ENCODE peak calls at places on chromosome 14, in eight cellular contexts. T is kidney, S is nephron progenitor cell, K is GM10248, G is SK-N-SH, Z is bronchial epithelial cell, N is heart left ventricle, W is hepatocyte. J is an unnamed sample.

GRCh38 chr14:94697773-94698556 is 71.9 kb downstream of the GSC start:
- DNase-seq in W (no peak), K (no peak), G (no peak), T (no peak), N (no peak), Z (no peak), S (no peak), J (no peak)

GRCh38 chr14:31435276-31435675 is 14.9 kb upstream of the HEATR5A start:
- DNase-seq in N (no peak), S (no peak), T (no peak), G (no peak), K (no peak), W (no peak), Z (no peak), J (no peak)

GRCh38 chr14:90642239-90642717 is 174.0 kb downstream of the TTC7B start:
- DNase-seq in G (no peak), T (no peak), W (peak; percentile 38), Z (no peak), S (no peak), K (no peak), N (no peak), J (peak; percentile 84)

GRCh38 chr14:105364100-105364708 is 34.1 kb upstream of the TEX22 start:
- DNase-seq in S (no peak), G (peak; percentile 95), W (no peak), Z (peak; percentile 54), N (no peak), T (no peak), K (no peak), J (no peak)

GRCh38 chr14:22838631-22839041 is 2.3 kb downstream of the MMP14 start:
- DNase-seq in G (no peak), S (no peak), W (peak; percentile 40), T (no peak), N (no peak), K (no peak), Z (peak; percentile 44), J (no peak)

GRCh38 chr14:65290830-65291229 is 121.7 kb upstream of the FUT8 start:
- DNase-seq in Z (peak; percentile 99), K (no peak), W (no peak), N (no peak), T (no peak), S (no peak), G (no peak), J (no peak)

GRCh38 chr14:96603350-96604255 is 101.4 kb downstream of the PAPOLA start:
- DNase-seq in G (no peak), Z (no peak), T (no peak), K (no peak), N (no peak), S (no peak), W (no peak), J (no peak)

GRCh38 chr14:72836085-72836484 is 57.8 kb downstream of the DPF3 start:
- DNase-seq in K (no peak), S (no peak), Z (no peak), N (no peak), W (no peak), T (no peak), G (no peak), J (no peak)

GRCh38 chr14:56494167-56494566 is 85.4 kb upstream of the TMEM260 start:
- DNase-seq in G (no peak), W (no peak), K (no peak), Z (no peak), S (no peak), T (no peak), N (peak; percentile 56), J (no peak)

GRCh38 chr14:41868396-41868795 is 261.7 kb downstream of the LRFN5 start:
- DNase-seq in T (no peak), N (no peak), W (no peak), K (no peak), S (no peak), Z (no peak), G (no peak), J (peak; percentile 13)

GRCh38 chr14:83208346-83208745 is 1674.7 kb upstream of the SEL1L start:
- DNase-seq in T (no peak), K (no peak), Z (peak; percentile 68), G (no peak), S (no peak), W (no peak), N (no peak), J (no peak)

GRCh38 chr14:93462479-93462878 is 31.7 kb downstream of the UNC79 start:
- DNase-seq in T (no peak), K (no peak), N (no peak), Z (no peak), S (no peak), G (peak; percentile 25), W (no peak), J (no peak)

GRCh38 chr14:91234791-91235114 is 9.8 kb downstream of the GPR68 start:
- DNase-seq in W (no peak), G (no peak), N (no peak), K (no peak), S (no peak), Z (no peak), T (no peak), J (no peak)

GRCh38 chr14:61064210-61064609 is 83.2 kb downstream of the SLC38A6 start:
- DNase-seq in G (no peak), N (no peak), K (no peak), S (no peak), Z (no peak), T (no peak), W (no peak), J (no peak)

GRCh38 chr14:57530571-57530970 is 36.9 kb upstream of the CCDC198 start:
- DNase-seq in T (no peak), K (no peak), N (no peak), G (no peak), S (no peak), Z (no peak), W (no peak), J (no peak)

GRCh38 chr14:56124296-56124695 is 6.1 kb downstream of the PELI2 start:
- DNase-seq in G (no peak), K (no peak), Z (no peak), W (no peak), T (no peak), S (no peak), N (no peak), J (no peak)

GRCh38 chr14:23123419-23123818 is 4.4 kb upstream of the CEBPE start:
- DNase-seq in W (peak; percentile 58), T (peak; percentile 76), S (no peak), Z (peak; percentile 23), N (peak; percentile 89), K (no peak), G (peak; percentile 57), J (no peak)

GRCh38 chr14:72154645-72155378 is 222.6 kb downstream of the RGS6 start:
- DNase-seq in N (no peak), S (no peak), K (no peak), G (no peak), T (no peak), W (no peak), Z (no peak), J (no peak)

GRCh38 chr14:72609205-72609916 is 284.5 kb downstream of the DPF3 start:
- DNase-seq in Z (no peak), W (no peak), S (no peak), G (no peak), N (no peak), K (no peak), T (no peak), J (no peak)

GRCh38 chr14:77181603-77182437 is at the start of gene TMEM63C:
- DNase-seq in Z (peak; percentile 72), G (peak; percentile 94), S (peak; percentile 83), K (peak; percentile 63), W (peak; percentile 92), N (no peak), T (peak; percentile 87), J (peak; percentile 99)

GRCh38 chr14:66240112-66240511 is 246.1 kb upstream of the CCDC196 start:
- DNase-seq in G (no peak), N (no peak), W (no peak), K (no peak), Z (peak; percentile 70), T (no peak), S (no peak), J (no peak)

GRCh38 chr14:70884595-70885342 is 22.5 kb upstream of the PCNX1 start:
- DNase-seq in K (no peak), N (no peak), S (no peak), Z (peak; percentile 44), T (no peak), G (no peak), W (no peak), J (no peak)

GRCh38 chr14:86153480-86153879 is 623.5 kb downstream of the FLRT2 start:
- DNase-seq in W (no peak), K (no peak), G (no peak), N (no peak), T (no peak), Z (no peak), S (no peak), J (peak; percentile 52)
- TF ChIP-seq CTCF in W (no peak), K (no peak), G (peak; percentile 43), N (no peak), T (no peak), Z (no peak), S (peak; percentile 43), J (peak; percentile 50)

GRCh38 chr14:100827140-100827517 is 1.2 kb downstream of the MEG3 start:
- DNase-seq in W (no peak), Z (no peak), N (no peak), S (no peak), G (no peak), K (no peak), T (peak; percentile 64), J (no peak)
- TF ChIP-seq CTCF in W (no peak), Z (peak; percentile 40), N (peak; percentile 21), S (no peak), G (no peak), K (no peak), T (no peak), J (peak; percentile 17)

DNA sequence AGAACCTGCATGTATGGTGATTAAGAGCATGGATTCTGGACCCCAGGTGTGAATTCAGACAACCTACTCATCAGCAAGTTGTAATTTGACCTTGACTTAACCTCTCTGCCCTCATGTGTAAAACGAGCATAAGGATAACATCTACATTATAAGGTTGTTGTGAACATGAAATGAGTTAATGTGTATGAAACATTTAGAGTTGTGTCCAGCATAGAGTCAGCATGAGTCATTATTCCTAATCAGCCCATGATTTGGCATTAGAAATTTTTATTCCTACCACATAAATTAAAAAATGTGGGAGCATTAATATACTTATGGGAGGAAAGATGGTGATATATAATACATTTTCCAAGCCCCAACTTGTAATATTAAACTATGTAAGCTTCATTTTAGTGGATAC is 95.9 kb upstream of the DDHD1 start:
- DNase-seq in N (no peak), K (no peak), W (no peak), S (no peak), T (no peak), Z (peak; percentile 25), G (no peak), J (no peak)
- TF ChIP-seq CTCF in N (no peak), K (no peak), W (no peak), S (no peak), T (no peak), Z (no peak), G (no peak), J (no peak)

DNA sequence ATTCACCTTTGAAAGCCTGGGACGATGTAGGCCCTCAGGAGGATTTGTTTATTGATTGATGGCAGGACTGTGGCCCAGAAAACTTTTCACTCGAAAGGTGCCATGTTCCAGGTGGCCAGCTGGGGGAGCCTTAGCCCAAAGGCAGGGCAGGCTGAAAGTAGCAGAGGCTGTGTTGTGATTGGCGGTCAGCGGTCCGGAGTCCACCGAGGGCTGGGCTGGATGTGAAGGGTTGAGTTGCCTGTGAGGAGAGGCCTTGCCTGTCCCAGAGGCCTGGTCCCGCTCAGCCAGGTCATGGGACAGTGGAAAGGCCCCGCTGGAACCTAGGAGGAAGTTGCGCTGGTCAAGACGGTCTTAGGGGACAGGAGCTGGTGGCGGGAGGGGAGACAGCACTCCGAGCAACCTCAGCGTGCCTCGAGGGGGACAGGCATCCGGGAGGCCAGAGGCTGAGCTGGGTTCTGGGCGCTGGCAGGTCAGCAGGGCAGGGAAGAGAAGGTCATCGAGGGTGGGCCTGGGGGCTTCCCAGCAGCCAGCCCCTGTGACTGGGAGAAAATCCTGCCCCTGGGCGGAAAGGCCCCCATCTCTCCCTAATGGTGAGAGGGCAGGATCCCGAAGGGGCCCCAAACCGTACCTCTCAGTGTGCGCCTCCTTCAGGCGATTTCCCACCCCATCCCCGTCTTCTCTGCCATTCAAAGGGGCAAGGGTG is 26.3 kb downstream of the CMA1 start:
- DNase-seq in G (peak; percentile 77), Z (peak; percentile 35), W (peak; percentile 46), T (no peak), N (peak; percentile 29), S (peak; percentile 74), K (peak; percentile 84), J (peak; percentile 92)
- TF ChIP-seq CTCF in G (peak; percentile 59), Z (peak; percentile 88), W (peak; percentile 37), T (peak; percentile 54), N (peak; percentile 46), S (peak; percentile 64), K (peak; percentile 69), J (peak; percentile 94)

J was measured in GM23338.